ENCODE peak calls at places on chromosomes 12 and 14, in five cellular contexts. One of them, this sample, is unnamed.

GRCh38 chr12:84397279-84397678 is 515.3 kb downstream of the SLC6A15 start:
- DNase-seq in GM23248: peak
- DNase-seq in astrocyte: no peak
- DNase-seq in hepatocyte: no peak
- DNase-seq in fibroblast of lung: no peak
- DNase-seq in this sample: peak

GRCh38 chr12:47236109-47236714 is 156.5 kb upstream of the AMIGO2 start:
- DNase-seq in GM23248: peak
- DNase-seq in astrocyte: peak
- DNase-seq in hepatocyte: no peak
- DNase-seq in fibroblast of lung: peak
- DNase-seq in this sample: peak

GRCh38 chr14:102046337-102047278 is 40.2 kb downstream of the HSP90AA1 start:
- DNase-seq in GM23248: peak
- DNase-seq in astrocyte: no peak
- DNase-seq in hepatocyte: peak
- DNase-seq in fibroblast of lung: peak
- DNase-seq in this sample: peak

GRCh38 chr12:19177754-19178153 is 48.2 kb downstream of the PLEKHA5 start:
- DNase-seq in hepatocyte: no peak
- DNase-seq in fibroblast of lung: peak
- DNase-seq in GM23248: peak
- DNase-seq in astrocyte: peak
- DNase-seq in this sample: no peak

GRCh38 chr12:131116437-131117117 is 162.9 kb downstream of the ADGRD1 start:
- DNase-seq in fibroblast of lung: no peak
- DNase-seq in astrocyte: no peak
- DNase-seq in GM23248: peak
- DNase-seq in hepatocyte: peak
- DNase-seq in this sample: peak

GRCh38 chr12:123384994-123385376 is 1.1 kb downstream of the KMT5A start:
- DNase-seq in fibroblast of lung: peak
- DNase-seq in hepatocyte: no peak
- DNase-seq in GM23248: peak
- DNase-seq in astrocyte: peak
- DNase-seq in this sample: peak

GRCh38 chr12:48126953-48127630 is 7.9 kb downstream of the PFKM start:
- DNase-seq in fibroblast of lung: no peak
- DNase-seq in GM23248: no peak
- DNase-seq in astrocyte: no peak
- DNase-seq in hepatocyte: no peak
- DNase-seq in this sample: no peak

GRCh38 chr12:49965836-49966235 is 4.2 kb downstream of the AQP5 start:
- DNase-seq in astrocyte: no peak
- DNase-seq in hepatocyte: no peak
- DNase-seq in fibroblast of lung: no peak
- DNase-seq in GM23248: no peak
- DNase-seq in this sample: no peak

GRCh38 chr14:29144598-29144997 is 378.0 kb downstream of the FOXG1 start:
- DNase-seq in fibroblast of lung: peak
- DNase-seq in hepatocyte: no peak
- DNase-seq in astrocyte: peak
- DNase-seq in GM23248: peak
- DNase-seq in this sample: peak

GRCh38 chr14:77544571-77544970 is 46.0 kb upstream of the ISM2 start:
- DNase-seq in GM23248: no peak
- DNase-seq in astrocyte: no peak
- DNase-seq in fibroblast of lung: no peak
- DNase-seq in hepatocyte: peak
- DNase-seq in this sample: no peak

GRCh38 chr14:101248840-101249675 is 312.2 kb upstream of the DIO3 start:
- DNase-seq in astrocyte: no peak
- DNase-seq in fibroblast of lung: no peak
- DNase-seq in GM23248: no peak
- DNase-seq in hepatocyte: no peak
- DNase-seq in this sample: no peak

GRCh38 chr12:23618718-23619117 is 330.8 kb downstream of the SOX5 start:
- DNase-seq in hepatocyte: no peak
- DNase-seq in astrocyte: no peak
- DNase-seq in GM23248: no peak
- DNase-seq in fibroblast of lung: no peak
- DNase-seq in this sample: no peak

GRCh38 chr12:32566663-32567634 is 112.2 kb upstream of the DNM1L start:
- DNase-seq in fibroblast of lung: peak
- DNase-seq in hepatocyte: no peak
- DNase-seq in GM23248: peak
- DNase-seq in astrocyte: peak
- DNase-seq in this sample: no peak

GRCh38 chr12:45966486-45966885 is 23.9 kb downstream of the SCAF11 start:
- DNase-seq in GM23248: peak
- DNase-seq in astrocyte: peak
- DNase-seq in fibroblast of lung: peak
- DNase-seq in hepatocyte: no peak
- DNase-seq in this sample: no peak

GRCh38 chr14:39682563-39682962 is 250.3 kb upstream of the FBXO33 start:
- DNase-seq in hepatocyte: no peak
- DNase-seq in fibroblast of lung: no peak
- DNase-seq in GM23248: no peak
- DNase-seq in astrocyte: no peak
- DNase-seq in this sample: no peak

GRCh38 chr14:105929327-105930081 is 403.1 kb downstream of the TMEM121 start:
- DNase-seq in fibroblast of lung: no peak
- DNase-seq in astrocyte: no peak
- DNase-seq in hepatocyte: no peak
- DNase-seq in GM23248: no peak
- DNase-seq in this sample: no peak

GRCh38 chr12:4133029-4133428 is 140.5 kb upstream of the CCND2 start:
- DNase-seq in astrocyte: no peak
- DNase-seq in GM23248: no peak
- DNase-seq in fibroblast of lung: no peak
- DNase-seq in hepatocyte: no peak
- DNase-seq in this sample: no peak

GRCh38 chr12:122726056-122726558 is 4.5 kb downstream of the HCAR1 start:
- DNase-seq in GM23248: no peak
- DNase-seq in fibroblast of lung: peak
- DNase-seq in astrocyte: peak
- DNase-seq in hepatocyte: peak
- DNase-seq in this sample: peak

GRCh38 chr12:650983-651382 is 12.3 kb downstream of the NINJ2 start:
- DNase-seq in GM23248: no peak
- DNase-seq in astrocyte: no peak
- DNase-seq in fibroblast of lung: no peak
- DNase-seq in hepatocyte: no peak
- DNase-seq in this sample: no peak

GRCh38 chr12:68559246-68559645 is 51.5 kb upstream of the RAP1B start:
- DNase-seq in fibroblast of lung: peak
- DNase-seq in hepatocyte: no peak
- DNase-seq in astrocyte: peak
- DNase-seq in GM23248: peak
- DNase-seq in this sample: peak

GRCh38 chr12:123808167-123808566 is 46.1 kb downstream of the DNAH10 start:
- DNase-seq in fibroblast of lung: peak
- DNase-seq in astrocyte: no peak
- DNase-seq in GM23248: peak
- DNase-seq in hepatocyte: peak
- DNase-seq in this sample: peak

GRCh38 chr14:102374264-102374663 is 11.5 kb downstream of the TECPR2 start:
- DNase-seq in GM23248: no peak
- DNase-seq in fibroblast of lung: no peak
- DNase-seq in astrocyte: no peak
- DNase-seq in hepatocyte: no peak
- DNase-seq in this sample: no peak

GRCh38 chr12:29053567-29053966 is 95.5 kb upstream of the FAR2 start:
- DNase-seq in fibroblast of lung: no peak
- DNase-seq in hepatocyte: no peak
- DNase-seq in astrocyte: no peak
- DNase-seq in GM23248: no peak
- DNase-seq in this sample: peak

GRCh38 chr12:121524196-121524930 is 56.5 kb downstream of the KDM2B start:
- DNase-seq in GM23248: no peak
- DNase-seq in fibroblast of lung: no peak
- DNase-seq in hepatocyte: no peak
- DNase-seq in astrocyte: no peak
- DNase-seq in this sample: no peak

GRCh38 chr14:66649515-66649914 is 141.6 kb downstream of the GPHN start:
- DNase-seq in GM23248: no peak
- DNase-seq in hepatocyte: no peak
- DNase-seq in astrocyte: no peak
- DNase-seq in fibroblast of lung: no peak
- DNase-seq in this sample: no peak

GRCh38 chr12:12725086-12725955 is 8.2 kb downstream of the CDKN1B start:
- DNase-seq in hepatocyte: peak
- DNase-seq in astrocyte: peak
- DNase-seq in fibroblast of lung: peak
- DNase-seq in GM23248: peak
- DNase-seq in this sample: peak
- H2AFZ ChIP-seq in hepatocyte: peak
- H2AFZ ChIP-seq in astrocyte: peak
- H2AFZ ChIP-seq in fibroblast of lung: no peak
- H2AFZ ChIP-seq in GM23248: peak
- H2AFZ ChIP-seq in this sample: peak

GRCh38 chr14:59438148-59438766 is 26.9 kb downstream of the GPR135 start:
- DNase-seq in astrocyte: peak
- DNase-seq in hepatocyte: no peak
- DNase-seq in fibroblast of lung: peak
- DNase-seq in GM23248: peak
- DNase-seq in this sample: peak
- H3K4me2 ChIP-seq in astrocyte: peak
- H3K4me2 ChIP-seq in hepatocyte: no peak
- H3K4me2 ChIP-seq in fibroblast of lung: peak
- H3K4me2 ChIP-seq in GM23248: peak
- H3K4me2 ChIP-seq in this sample: no peak

GRCh38 chr14:37776791-37777499 is 181.5 kb downstream of the TTC6 start:
- DNase-seq in astrocyte: no peak
- DNase-seq in GM23248: no peak
- DNase-seq in hepatocyte: no peak
- DNase-seq in fibroblast of lung: no peak
- DNase-seq in this sample: no peak
- H2AFZ ChIP-seq in astrocyte: no peak
- H2AFZ ChIP-seq in GM23248: no peak
- H2AFZ ChIP-seq in hepatocyte: no peak
- H2AFZ ChIP-seq in fibroblast of lung: no peak
- H2AFZ ChIP-seq in this sample: no peak

DNA sequence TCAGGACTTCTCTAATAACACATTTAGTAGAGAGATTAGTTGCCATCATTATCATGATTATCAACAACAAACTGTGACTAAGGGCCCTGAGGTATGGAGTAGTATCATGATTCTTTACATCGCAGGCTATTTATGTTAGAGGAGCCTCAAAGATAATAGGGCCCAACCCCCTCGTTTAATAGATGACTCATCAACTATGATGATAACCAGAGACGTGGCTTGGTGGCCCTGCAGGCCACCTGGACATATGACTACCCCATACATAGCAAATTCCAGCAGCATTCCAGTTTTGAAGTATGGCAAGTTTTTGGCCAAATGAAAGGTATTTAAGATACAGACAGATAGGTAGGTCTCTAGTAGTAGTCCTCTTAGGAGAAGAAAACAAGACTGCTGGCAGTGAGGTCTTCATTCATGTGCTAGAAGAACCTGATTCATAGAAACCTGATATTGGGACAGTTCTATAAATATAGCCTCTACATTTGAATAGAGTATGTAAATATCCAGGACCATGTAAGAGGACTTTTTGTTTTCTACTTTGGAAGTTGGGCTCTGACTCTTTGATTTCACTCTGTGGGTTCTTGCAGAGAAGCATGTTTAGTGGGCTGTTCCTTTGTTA is 5.6 kb downstream of the RIC8B start:
- DNase-seq in fibroblast of lung: peak
- DNase-seq in hepatocyte: peak
- DNase-seq in astrocyte: no peak
- DNase-seq in GM23248: peak
- DNase-seq in this sample: peak
- H3K4me2 ChIP-seq in fibroblast of lung: no peak
- H3K4me2 ChIP-seq in hepatocyte: no peak
- H3K4me2 ChIP-seq in astrocyte: no peak
- H3K4me2 ChIP-seq in GM23248: no peak
- H3K4me2 ChIP-seq in this sample: peak

DNA sequence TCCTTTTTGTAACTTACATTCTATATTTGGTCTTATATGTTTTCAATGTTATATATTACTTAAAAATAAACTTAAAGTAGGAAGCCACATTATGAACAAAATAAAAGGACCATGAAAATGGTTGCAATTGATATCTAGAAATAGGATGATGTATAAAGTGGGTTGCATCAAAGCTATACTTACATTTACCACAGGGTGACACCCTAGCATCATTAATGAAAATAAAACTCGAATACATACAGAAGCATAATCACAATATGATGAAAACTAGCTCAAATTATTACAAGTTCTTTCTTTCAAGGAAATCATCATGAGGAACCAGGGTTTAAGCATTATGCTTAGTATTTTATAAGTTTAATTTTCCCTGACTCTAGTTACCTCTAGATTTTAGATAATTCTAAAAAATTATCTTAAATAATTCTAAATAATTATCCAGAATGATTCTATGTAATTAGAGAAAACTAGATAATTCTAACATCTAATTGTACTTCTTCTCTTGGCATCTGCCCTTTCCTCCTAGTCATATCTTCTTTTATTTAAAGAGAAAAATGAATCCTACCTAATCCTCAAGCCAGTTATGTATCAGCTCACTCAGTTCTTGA is 31.2 kb downstream of the TAS2R7 start:
- DNase-seq in GM23248: peak
- DNase-seq in hepatocyte: peak
- DNase-seq in astrocyte: peak
- DNase-seq in fibroblast of lung: peak
- DNase-seq in this sample: peak
- H2AFZ ChIP-seq in GM23248: no peak
- H2AFZ ChIP-seq in hepatocyte: no peak
- H2AFZ ChIP-seq in astrocyte: no peak
- H2AFZ ChIP-seq in fibroblast of lung: no peak
- H2AFZ ChIP-seq in this sample: no peak

GRCh38 chr12:104544836-104545235 is 88.1 kb downstream of the CHST11 start:
- DNase-seq in hepatocyte: no peak
- DNase-seq in astrocyte: no peak
- DNase-seq in GM23248: no peak
- DNase-seq in fibroblast of lung: no peak
- DNase-seq in this sample: no peak
- H3K4me2 ChIP-seq in hepatocyte: no peak
- H3K4me2 ChIP-seq in astrocyte: no peak
- H3K4me2 ChIP-seq in GM23248: no peak
- H3K4me2 ChIP-seq in fibroblast of lung: no peak
- H3K4me2 ChIP-seq in this sample: no peak